ENCODE peak calls at places on chromosomes 2 and 18, in four cellular contexts. One of them, this sample, is unnamed.
A peak's percentile ranks its signal among the peaks of the same experiment; 100 is the strongest.

GRCh38 chr18:35389095-35389618 is 12.0 kb upstream of the ZNF396 start:
- DNase-seq in K562: no peak
- DNase-seq in IMR-90: peak; percentile 68
- DNase-seq in keratinocyte: no peak
- DNase-seq in this sample: peak; percentile 47

GRCh38 chr2:26033270-26033768 is 565 bp upstream of the RAB10 start:
- DNase-seq in keratinocyte: peak; percentile 69
- DNase-seq in IMR-90: peak; percentile 71
- DNase-seq in K562: no peak
- DNase-seq in this sample: peak; percentile 77

GRCh38 chr2:16336491-16336890 is 329.1 kb downstream of the CYRIA start:
- DNase-seq in keratinocyte: no peak
- DNase-seq in K562: no peak
- DNase-seq in IMR-90: no peak
- DNase-seq in this sample: no peak

GRCh38 chr2:220103596-220103995 is 476.2 kb downstream of the SLC4A3 start:
- DNase-seq in IMR-90: no peak
- DNase-seq in keratinocyte: no peak
- DNase-seq in K562: no peak
- DNase-seq in this sample: no peak

GRCh38 chr2:231795525-231796327 is 9.5 kb downstream of the COPS7B start:
- DNase-seq in K562: no peak
- DNase-seq in IMR-90: peak; percentile 75
- DNase-seq in keratinocyte: peak; percentile 50
- DNase-seq in this sample: peak; percentile 89

GRCh38 chr2:220000080-220000479 is 372.6 kb downstream of the SLC4A3 start:
- DNase-seq in K562: no peak
- DNase-seq in IMR-90: peak; percentile 23
- DNase-seq in keratinocyte: no peak
- DNase-seq in this sample: no peak

GRCh38 chr2:237391140-237391539 is 22.8 kb downstream of the COL6A3 start:
- DNase-seq in IMR-90: no peak
- DNase-seq in K562: no peak
- DNase-seq in keratinocyte: no peak
- DNase-seq in this sample: no peak

GRCh38 chr2:12063210-12063609 is 316.8 kb downstream of the LPIN1 start:
- DNase-seq in IMR-90: no peak
- DNase-seq in keratinocyte: no peak
- DNase-seq in K562: no peak
- DNase-seq in this sample: no peak

GRCh38 chr2:11637546-11637945 is 32.4 kb downstream of the NTSR2 start:
- DNase-seq in keratinocyte: no peak
- DNase-seq in IMR-90: no peak
- DNase-seq in K562: no peak
- DNase-seq in this sample: no peak

GRCh38 chr2:77484026-77484425 is 38.1 kb downstream of the LRRTM4 start:
- DNase-seq in keratinocyte: no peak
- DNase-seq in IMR-90: no peak
- DNase-seq in K562: no peak
- DNase-seq in this sample: no peak

GRCh38 chr2:209334188-209335017 is 89.4 kb upstream of the MAP2 start:
- DNase-seq in keratinocyte: no peak
- DNase-seq in IMR-90: peak; percentile 37
- DNase-seq in K562: peak; percentile 24
- DNase-seq in this sample: peak; percentile 69

GRCh38 chr2:28725021-28725711 is 26.5 kb upstream of the PPP1CB start:
- DNase-seq in K562: no peak
- DNase-seq in keratinocyte: no peak
- DNase-seq in IMR-90: no peak
- DNase-seq in this sample: no peak

GRCh38 chr2:119746836-119747235 is 12.9 kb upstream of the PTPN4 start:
- DNase-seq in IMR-90: peak; percentile 17
- DNase-seq in K562: no peak
- DNase-seq in keratinocyte: no peak
- DNase-seq in this sample: no peak

GRCh38 chr2:43178602-43179542 is 47.5 kb downstream of the ZFP36L2 start:
- DNase-seq in IMR-90: peak; percentile 82
- DNase-seq in keratinocyte: no peak
- DNase-seq in K562: peak; percentile 81
- DNase-seq in this sample: peak; percentile 97

GRCh38 chr18:49921278-49922037 is 108.1 kb upstream of the ACAA2 start:
- DNase-seq in K562: no peak
- DNase-seq in keratinocyte: no peak
- DNase-seq in IMR-90: no peak
- DNase-seq in this sample: no peak

GRCh38 chr2:208057108-208057507 is 31.8 kb upstream of the PLEKHM3 start:
- DNase-seq in keratinocyte: no peak
- DNase-seq in IMR-90: no peak
- DNase-seq in K562: no peak
- DNase-seq in this sample: no peak

GRCh38 chr2:207041279-207041678 is 102.0 kb downstream of the CPO start:
- DNase-seq in IMR-90: no peak
- DNase-seq in keratinocyte: no peak
- DNase-seq in K562: no peak
- DNase-seq in this sample: no peak

GRCh38 chr2:55518846-55519167 is 711 bp upstream of the CFAP36 start:
- DNase-seq in keratinocyte: no peak
- DNase-seq in K562: peak; percentile 14
- DNase-seq in IMR-90: no peak
- DNase-seq in this sample: no peak

GRCh38 chr18:50117876-50118275 is 77.1 kb downstream of the MYO5B start:
- DNase-seq in IMR-90: no peak
- DNase-seq in K562: no peak
- DNase-seq in keratinocyte: no peak
- DNase-seq in this sample: no peak

GRCh38 chr18:48862678-48863270 is 88.0 kb downstream of the SMAD7 start:
- DNase-seq in K562: no peak
- DNase-seq in keratinocyte: no peak
- DNase-seq in IMR-90: no peak
- DNase-seq in this sample: no peak
- H3K9me1 ChIP-seq in K562: no peaks in the 10 kb centered on the region
- H3K9me1 ChIP-seq in keratinocyte: no peaks in the 10 kb centered on the region
- H3K9me1 ChIP-seq in IMR-90: peaks cover 4% of the 10 kb centered on the region
- H3K9me1 ChIP-seq in this sample: no peaks in the 10 kb centered on the region

GRCh38 chr2:195604723-195605122 is 52.3 kb upstream of the SLC39A10 start:
- DNase-seq in K562: no peak
- DNase-seq in keratinocyte: no peak
- DNase-seq in IMR-90: no peak
- DNase-seq in this sample: no peak

GRCh38 chr2:195601361-195601760 is 55.7 kb upstream of the SLC39A10 start:
- DNase-seq in K562: no peak
- DNase-seq in keratinocyte: no peak
- DNase-seq in IMR-90: peak; percentile 35
- DNase-seq in this sample: no peak

GRCh38 chr2:195603408-195603807 is 53.6 kb upstream of the SLC39A10 start:
- DNase-seq in K562: no peak
- DNase-seq in IMR-90: no peak
- DNase-seq in keratinocyte: no peak
- DNase-seq in this sample: no peak

GRCh38 chr2:195602687-195603086 is 54.3 kb upstream of the SLC39A10 start:
- DNase-seq in K562: no peak
- DNase-seq in keratinocyte: no peak
- DNase-seq in IMR-90: no peak
- DNase-seq in this sample: no peak

GRCh38 chr2:195600796-195601195 is 56.2 kb upstream of the SLC39A10 start:
- DNase-seq in IMR-90: no peak
- DNase-seq in K562: no peak
- DNase-seq in keratinocyte: no peak
- DNase-seq in this sample: no peak
- H2AFZ ChIP-seq in IMR-90: no peak overlapping the region
- H2AFZ ChIP-seq in K562: peak overlapping the region; percentile 56
- H2AFZ ChIP-seq in keratinocyte: no peak overlapping the region
- H2AFZ ChIP-seq in this sample: no peak overlapping the region

GRCh38 chr18:12307871-12308385 is at the start of gene TUBB6:
- DNase-seq in K562: peak; percentile 93
- DNase-seq in IMR-90: peak; percentile 81
- DNase-seq in keratinocyte: no peak
- DNase-seq in this sample: peak; percentile 85

GRCh38 chr18:12306752-12307151 is 1.3 kb upstream of the TUBB6 start:
- DNase-seq in keratinocyte: no peak
- DNase-seq in K562: no peak
- DNase-seq in IMR-90: no peak
- DNase-seq in this sample: no peak

GRCh38 chr18:12305930-12306629 is 2.0 kb upstream of the TUBB6 start:
- DNase-seq in keratinocyte: no peak
- DNase-seq in K562: no peak
- DNase-seq in IMR-90: peak; percentile 20
- DNase-seq in this sample: no peak

GRCh38 chr18:12308386-12309100 is 502 bp downstream of the TUBB6 start:
- DNase-seq in K562: peak; percentile 88
- DNase-seq in keratinocyte: no peak
- DNase-seq in IMR-90: peak; percentile 88
- DNase-seq in this sample: peak; percentile 82

GRCh38 chr18:12307251-12307736 is 747 bp upstream of the TUBB6 start:
- DNase-seq in IMR-90: peak; percentile 76
- DNase-seq in K562: no peak
- DNase-seq in keratinocyte: no peak
- DNase-seq in this sample: peak; percentile 74
- TF ChIP-seq CTCF in IMR-90: peak; percentile 43
- TF ChIP-seq CTCF in K562: no peak
- TF ChIP-seq CTCF in keratinocyte: no peak
- TF ChIP-seq CTCF in this sample: peak; percentile 33

GRCh38 chr2:1205853-1206252 is 207.4 kb upstream of the TPO start:
- DNase-seq in K562: no peak
- DNase-seq in IMR-90: no peak
- DNase-seq in keratinocyte: no peak
- DNase-seq in this sample: no peak
- H3K9me1 ChIP-seq in K562: no peaks in the 10 kb centered on the region
- H3K9me1 ChIP-seq in IMR-90: no peaks in the 10 kb centered on the region
- H3K9me1 ChIP-seq in keratinocyte: no peaks in the 10 kb centered on the region
- H3K9me1 ChIP-seq in this sample: no peaks in the 10 kb centered on the region

DNA sequence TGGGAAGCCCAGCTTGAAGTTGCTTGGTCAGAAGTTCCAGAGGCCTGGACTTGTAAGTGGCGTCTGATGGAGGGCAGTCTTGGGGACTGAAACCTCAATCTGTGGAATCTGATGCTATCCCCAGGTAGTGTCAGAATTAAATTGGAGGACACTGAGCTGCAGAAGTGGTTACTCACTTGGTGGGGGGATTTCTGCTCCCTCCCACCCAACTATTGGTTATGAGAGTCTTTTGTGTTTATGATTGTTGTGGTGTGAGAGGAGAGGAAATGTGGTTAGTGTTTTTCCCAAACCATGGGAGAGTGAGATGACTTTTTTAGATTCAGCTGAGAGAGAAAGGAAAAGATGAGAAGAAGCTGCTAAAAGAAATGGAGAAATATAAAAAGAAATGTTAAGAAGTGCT is 12.8 kb downstream of the ZBTB14 start:
- DNase-seq in K562: no peak
- DNase-seq in keratinocyte: no peak
- DNase-seq in IMR-90: no peak
- DNase-seq in this sample: no peak
- H2AFZ ChIP-seq in K562: no peak overlapping the region
- H2AFZ ChIP-seq in keratinocyte: no peak overlapping the region
- H2AFZ ChIP-seq in IMR-90: no peak overlapping the region
- H2AFZ ChIP-seq in this sample: no peak overlapping the region

GRCh38 chr2:142031656-142032055 is 99.2 kb downstream of the LRP1B start:
- DNase-seq in K562: no peak
- DNase-seq in keratinocyte: no peak
- DNase-seq in IMR-90: no peak
- DNase-seq in this sample: no peak
- TF ChIP-seq CTCF in K562: no peak
- TF ChIP-seq CTCF in keratinocyte: no peak
- TF ChIP-seq CTCF in IMR-90: no peak
- TF ChIP-seq CTCF in this sample: no peak

DNA sequence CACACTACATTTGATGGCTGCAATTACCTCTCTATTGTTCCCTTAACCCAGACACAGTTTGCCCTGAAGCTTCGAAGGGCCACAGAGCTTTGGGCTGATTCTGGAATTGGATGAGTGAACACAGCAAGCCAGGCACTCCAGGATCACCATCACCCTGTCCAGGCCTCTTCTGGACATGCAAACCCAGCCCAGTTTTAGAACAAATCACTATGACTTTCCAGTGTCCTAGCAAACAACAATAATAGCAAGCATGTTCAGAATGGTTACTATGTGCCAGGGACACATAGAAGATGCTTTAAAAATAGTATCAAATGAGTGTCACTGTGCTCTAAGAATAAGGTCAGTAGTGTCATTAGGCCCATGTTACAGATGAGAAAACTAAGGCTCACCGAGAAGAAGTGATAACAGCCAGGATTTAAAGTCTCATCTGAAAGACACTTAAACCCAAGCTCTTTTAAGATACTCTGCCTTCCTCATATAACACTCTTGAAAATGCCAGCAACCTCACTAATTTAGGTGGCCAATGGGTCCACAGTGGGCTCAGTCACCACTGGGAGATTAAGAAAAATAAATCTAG is 191.7 kb upstream of the STK17B start:
- DNase-seq in keratinocyte: no peak
- DNase-seq in IMR-90: no peak
- DNase-seq in K562: no peak
- DNase-seq in this sample: no peak
- H3K9me1 ChIP-seq in keratinocyte: no peaks in the 10 kb centered on the region
- H3K9me1 ChIP-seq in IMR-90: no peaks in the 10 kb centered on the region
- H3K9me1 ChIP-seq in K562: no peaks in the 10 kb centered on the region
- H3K9me1 ChIP-seq in this sample: no peaks in the 10 kb centered on the region

This sample was measured in endothelial cell of umbilical vein.